ENCODE peak calls at places on chromosomes 2 and 18, in six cellular contexts. S is GM23338, H is uterus, M is adrenal gland, F is heart right ventricle, J is dorsolateral prefrontal cortex. C is an unnamed sample. For H3K27me3, the result is how much of the 10 kb centered on the place peaks cover.

GRCh38 chr18:23718243-23718720 is 29.0 kb downstream of the LAMA3 start:
- DNase-seq in S (no peak), H (peak), M (no peak), F (no peak), J (no peak), C (no peak)

GRCh38 chr2:220269421-220269820 is 642.0 kb downstream of the SLC4A3 start:
- DNase-seq in S (peak), H (no peak), M (no peak), F (no peak), J (no peak), C (no peak)

GRCh38 chr2:151827564-151828142 is 568 bp downstream of the ARL5A start:
- DNase-seq in S (peak), H (peak), M (peak), F (peak), J (no peak), C (no peak)

GRCh38 chr2:69493268-69493667 is 56.0 kb upstream of the NFU1 start:
- DNase-seq in S (peak), H (no peak), M (peak), F (peak), J (peak), C (no peak)

GRCh38 chr2:101733257-101733993 is 35.9 kb downstream of the MAP4K4 start:
- DNase-seq in S (no peak), H (no peak), M (peak), F (peak), J (no peak), C (no peak)

GRCh38 chr2:134234535-134234934 is 19.3 kb upstream of the MGAT5 start:
- DNase-seq in S (no peak), H (no peak), M (no peak), F (no peak), J (no peak), C (no peak)

GRCh38 chr2:1605102-1605501 is 139.2 kb downstream of the PXDN start:
- DNase-seq in S (peak), H (peak), M (peak), F (peak), J (no peak), C (no peak)

GRCh38 chr2:37636209-37637077 is 35.0 kb downstream of the CDC42EP3 start:
- DNase-seq in S (no peak), H (no peak), M (no peak), F (no peak), J (no peak), C (no peak)

GRCh38 chr18:24414349-24415003 is 12.0 kb upstream of the IMPACT start:
- DNase-seq in S (no peak), H (no peak), M (no peak), F (no peak), J (no peak), C (no peak)

GRCh38 chr2:241091201-241091600 is 10.9 kb downstream of the MTERF4 start:
- DNase-seq in S (no peak), H (no peak), M (no peak), F (no peak), J (no peak), C (no peak)

GRCh38 chr2:238267341-238267710 is 21.1 kb downstream of the PER2 start:
- DNase-seq in S (no peak), H (no peak), M (no peak), F (no peak), J (no peak), C (no peak)

GRCh38 chr2:99880148-99880983 is 262.0 kb downstream of the AFF3 start:
- DNase-seq in S (no peak), H (no peak), M (peak), F (no peak), J (no peak), C (peak)

GRCh38 chr2:201320701-201321100 is 36.4 kb downstream of the FLACC1 start:
- DNase-seq in S (no peak), H (no peak), M (no peak), F (no peak), J (no peak), C (no peak)

GRCh38 chr2:112149866-112150435 is 11.8 kb downstream of the FBLN7 start:
- DNase-seq in S (no peak), H (no peak), M (no peak), F (no peak), J (no peak), C (no peak)

GRCh38 chr2:86234573-86235131 is 35.4 kb downstream of the MRPL35 start:
- DNase-seq in S (no peak), H (no peak), M (no peak), F (no peak), J (no peak), C (no peak)

GRCh38 chr2:119723121-119723635 is 36.5 kb upstream of the PTPN4 start:
- DNase-seq in S (no peak), H (no peak), M (no peak), F (no peak), J (no peak), C (no peak)

GRCh38 chr18:21194871-21195771 is 46.9 kb upstream of the GREB1L start:
- DNase-seq in S (peak), H (no peak), M (no peak), F (no peak), J (no peak), C (no peak)

GRCh38 chr18:23619388-23619873 is 33.1 kb upstream of the NPC1 start:
- DNase-seq in S (peak), H (peak), M (peak), F (no peak), J (no peak), C (no peak)

GRCh38 chr2:192087398-192087958 is 107.3 kb downstream of the TMEFF2 start:
- DNase-seq in S (no peak), H (no peak), M (no peak), F (no peak), J (no peak), C (no peak)

GRCh38 chr2:215751200-215751910 is 262.0 kb downstream of the MREG start:
- DNase-seq in S (no peak), H (no peak), M (no peak), F (no peak), J (no peak), C (peak)

GRCh38 chr2:19989681-19990415 is at the start of gene WDR35:
- DNase-seq in S (peak), H (peak), M (peak), F (peak), J (peak), C (no peak)

DNA sequence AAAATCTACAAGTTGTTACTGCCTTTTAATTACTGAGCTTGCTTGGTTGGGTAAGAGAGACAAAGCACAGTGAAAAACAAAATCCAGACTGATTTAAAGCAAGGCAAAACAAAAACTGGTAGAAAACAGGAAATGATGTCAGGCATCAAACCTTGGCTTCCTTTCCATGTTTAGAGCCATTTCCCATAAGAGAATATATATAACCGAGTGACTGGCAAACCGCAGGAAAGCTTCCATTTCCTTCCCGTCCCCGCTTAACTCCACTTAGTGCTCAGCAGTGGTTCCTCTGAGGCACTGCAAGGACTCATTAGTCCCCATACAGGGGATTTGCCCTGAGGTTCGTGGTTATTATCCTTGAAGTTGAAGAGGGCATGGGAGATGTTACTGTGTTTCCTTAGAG is 446.3 kb downstream of the LPIN1 start:
- DNase-seq in S (no peak), H (no peak), M (no peak), F (peak), J (no peak), C (no peak)
- H3K4me3 ChIP-seq in S (no peak), H (no peak), M (no peak), F (no peak), J (no peak), C (no peak)

GRCh38 chr2:228181098-228182019 is at the start of gene SPHKAP:
- DNase-seq in S (peak), H (no peak), M (no peak), F (peak), J (no peak), C (no peak)
- H3K27me3 ChIP-seq in S (half or more), H (under half), M (under half), F (under half), J (under half), C (under half)

DNA sequence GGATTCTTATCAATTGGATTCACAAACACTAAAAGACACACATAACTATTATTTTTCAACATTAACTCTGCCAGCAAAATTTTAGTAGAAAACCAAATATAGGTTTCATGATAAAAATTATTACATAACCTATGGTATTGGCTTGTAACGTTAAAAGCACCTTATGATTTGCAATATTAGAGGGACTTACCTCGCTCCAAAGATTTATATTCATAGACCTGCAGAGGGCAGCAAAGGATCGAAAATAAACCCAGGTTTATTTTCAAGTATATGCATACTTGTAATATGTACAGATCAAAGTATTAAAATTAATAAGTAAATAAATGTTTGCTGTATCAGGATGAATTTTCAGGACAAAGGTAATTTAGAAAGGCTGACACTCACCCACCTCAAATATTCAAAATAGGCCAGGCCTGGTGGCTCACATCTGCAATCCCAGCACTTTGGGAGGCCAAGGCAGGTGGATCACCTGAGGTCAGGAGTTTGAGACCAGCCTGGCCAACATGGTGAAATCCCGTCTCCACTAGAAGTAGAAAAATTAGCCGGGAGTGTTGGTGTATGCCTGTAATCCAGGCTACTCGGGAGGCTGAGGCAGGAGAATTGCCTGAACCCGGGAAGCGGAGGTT is 45.3 kb downstream of the LRPPRC start:
- DNase-seq in S (peak), H (no peak), M (peak), F (no peak), J (no peak), C (peak)
- TF ChIP-seq CTCF in S (peak), H (peak), M (peak), F (peak), J (peak), C (peak)

DNA sequence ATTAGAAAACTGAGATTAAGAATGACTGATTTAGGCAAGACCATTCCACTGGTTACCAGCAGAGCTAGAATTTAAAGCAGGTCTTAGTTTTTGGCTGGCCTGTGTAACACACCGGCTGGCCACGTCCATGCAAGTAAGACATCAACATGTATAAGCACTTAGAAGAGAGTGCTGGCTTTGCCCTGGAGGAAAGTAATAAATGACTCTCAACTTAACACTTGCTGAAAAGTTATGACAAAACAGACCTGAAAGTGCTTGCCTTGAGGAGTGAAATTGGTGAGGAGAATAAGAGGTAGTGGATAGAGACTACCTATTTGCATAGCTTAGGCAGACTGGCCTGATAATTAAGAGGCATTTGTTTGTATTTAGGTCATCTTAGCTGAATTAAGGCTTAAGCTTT is 165.7 kb upstream of the KCNJ3 start:
- DNase-seq in S (no peak), H (no peak), M (no peak), F (no peak), J (no peak), C (no peak)
- H3K4me3 ChIP-seq in S (no peak), H (no peak), M (no peak), F (no peak), J (no peak), C (no peak)